ENCODE peak calls at places on chromosome 5, in nine cellular contexts. M is WERI-Rb-1, F is heart right ventricle, I is A549, J is astrocyte, D is adrenal gland, K is heart left ventricle, S is IMR-90, L is cardiac muscle cell. A is an unnamed sample.

GRCh38 chr5:156704139-156704538 is 146.0 kb upstream of the PPP1R2B start:
- DNase-seq in F (no peak), D (no peak), S (no peak), I (no peak), K (no peak), L (no peak), J (no peak), M (no peak), A (no peak)

GRCh38 chr5:15995206-15996052 is 184.2 kb downstream of the MARCHF11 start:
- DNase-seq in J (peak), F (no peak), M (peak), D (no peak), K (no peak), I (no peak), S (peak), L (peak), A (no peak)

GRCh38 chr5:152188219-152188618 is 216.9 kb downstream of the NMUR2 start:
- DNase-seq in K (no peak), L (no peak), F (no peak), M (no peak), I (no peak), D (no peak), S (no peak), J (no peak), A (no peak)

GRCh38 chr5:150780180-150780692 is 1.7 kb downstream of the SMIM3 start:
- DNase-seq in I (no peak), J (peak), M (no peak), K (peak), S (peak), D (peak), L (peak), F (peak), A (no peak)

GRCh38 chr5:178439411-178440162 is 150.6 kb downstream of the COL23A1 start:
- DNase-seq in F (no peak), S (no peak), D (no peak), K (no peak), M (no peak), L (no peak), I (no peak), J (no peak), A (no peak)

GRCh38 chr5:50623666-50624065 is 42.8 kb upstream of the PARP8 start:
- DNase-seq in J (no peak), F (no peak), I (no peak), L (no peak), D (no peak), K (no peak), M (no peak), S (no peak), A (no peak)

GRCh38 chr5:141574122-141574510 is 44.7 kb downstream of the DIAPH1 start:
- DNase-seq in F (no peak), K (no peak), D (no peak), J (no peak), S (peak), M (no peak), I (no peak), L (no peak), A (no peak)

GRCh38 chr5:56278267-56278826 is 45.2 kb upstream of the ANKRD55 start:
- DNase-seq in K (no peak), D (no peak), F (no peak), J (peak), S (peak), L (peak), I (no peak), M (no peak), A (no peak)

GRCh38 chr5:100595152-100595811 is 60.1 kb downstream of the FAM174A start:
- DNase-seq in D (peak), I (peak), L (peak), F (no peak), J (peak), M (no peak), K (peak), S (peak), A (peak)

GRCh38 chr5:177212242-177212641 is 78.7 kb downstream of the NSD1 start:
- DNase-seq in S (no peak), K (no peak), M (no peak), J (no peak), L (no peak), D (no peak), F (no peak), I (no peak), A (no peak)

GRCh38 chr5:90326995-90327394 is 82.6 kb downstream of the CETN3 start:
- DNase-seq in S (no peak), K (no peak), M (no peak), J (no peak), F (no peak), D (no peak), I (no peak), L (no peak), A (peak)

GRCh38 chr5:133225671-133226152 is 173.9 kb downstream of the HSPA4 start:
- DNase-seq in J (no peak), M (no peak), L (no peak), F (no peak), K (no peak), I (peak), D (no peak), S (peak), A (no peak)

GRCh38 chr5:62589504-62589903 is 10.9 kb downstream of the LRRC70 start:
- DNase-seq in M (no peak), S (no peak), J (no peak), L (no peak), F (no peak), I (no peak), K (no peak), D (no peak), A (no peak)

GRCh38 chr5:44868541-44868940 is 59.8 kb downstream of the MRPS30 start:
- DNase-seq in L (no peak), I (no peak), J (peak), F (no peak), M (no peak), S (no peak), K (no peak), D (no peak), A (no peak)

GRCh38 chr5:7376889-7377288 is 19.0 kb upstream of the ADCY2 start:
- DNase-seq in J (no peak), S (no peak), K (no peak), I (no peak), M (no peak), F (no peak), D (no peak), L (no peak), A (no peak)

GRCh38 chr5:38023799-38024198 is 184.0 kb upstream of the GDNF start:
- DNase-seq in K (no peak), I (no peak), M (no peak), D (no peak), L (no peak), J (no peak), F (no peak), S (no peak), A (no peak)

GRCh38 chr5:62257018-62257367 is 49.0 kb upstream of the KIF2A start:
- DNase-seq in D (no peak), L (no peak), F (no peak), S (no peak), I (no peak), K (no peak), M (no peak), J (no peak), A (no peak)

GRCh38 chr5:572398-573019 is 39.6 kb upstream of the CEP72 start:
- DNase-seq in M (no peak), J (no peak), K (no peak), S (no peak), L (no peak), I (no peak), D (no peak), F (no peak), A (no peak)

GRCh38 chr5:131418846-131419245 is 155.0 kb downstream of the CDC42SE2 start:
- DNase-seq in I (no peak), F (no peak), S (no peak), M (no peak), K (no peak), L (no peak), J (no peak), D (no peak), A (no peak)

GRCh38 chr5:141822134-141822533 is 56.1 kb downstream of the PCDH1 start:
- DNase-seq in J (peak), D (peak), S (peak), M (no peak), I (no peak), K (peak), F (peak), L (peak), A (no peak)

GRCh38 chr5:177427211-177427822 is 841 bp downstream of the GRK6 start:
- DNase-seq in M (no peak), K (no peak), L (peak), J (no peak), S (no peak), D (no peak), I (no peak), F (no peak), A (no peak)

GRCh38 chr5:132473019-132473531 is 17.5 kb downstream of the IRF1 start:
- DNase-seq in S (no peak), I (no peak), D (no peak), K (no peak), L (no peak), F (no peak), M (no peak), J (no peak), A (no peak)

GRCh38 chr5:139481580-139482049 is 943 bp downstream of the STING1 start:
- DNase-seq in J (no peak), D (peak), K (peak), S (peak), I (no peak), F (peak), L (peak), M (no peak), A (no peak)

GRCh38 chr5:126914813-126915436 is 115.4 kb downstream of the MARCHF3 start:
- DNase-seq in I (no peak), J (no peak), S (no peak), F (no peak), L (no peak), D (no peak), K (no peak), M (no peak), A (no peak)

GRCh38 chr5:139222346-139222745 is 24.2 kb upstream of the SIL1 start:
- DNase-seq in M (no peak), J (no peak), S (no peak), I (no peak), L (no peak), D (no peak), K (no peak), F (no peak), A (no peak)

GRCh38 chr5:53291047-53291446 is 181.5 kb upstream of the MOCS2 start:
- DNase-seq in S (no peak), I (no peak), F (no peak), J (no peak), D (no peak), M (no peak), L (peak), K (no peak), A (no peak)

GRCh38 chr5:4879693-4880303 is 260.3 kb upstream of the ADAMTS16 start:
- DNase-seq in D (peak), S (peak), L (peak), I (peak), M (peak), F (peak), K (peak), J (peak), A (peak)

GRCh38 chr5:124583469-124584350 is 162.7 kb downstream of the ZNF608 start:
- DNase-seq in S (peak), D (no peak), J (peak), M (no peak), L (peak), F (no peak), I (peak), K (no peak), A (no peak)

GRCh38 chr5:10227396-10227795 is 22.3 kb downstream of the ATPSCKMT start:
- DNase-seq in F (no peak), L (no peak), M (no peak), K (no peak), S (peak), I (no peak), D (no peak), J (peak), A (no peak)

GRCh38 chr5:148972958-148973357 is 89.9 kb downstream of the SH3TC2 start:
- DNase-seq in K (peak), F (no peak), I (peak), M (no peak), L (peak), J (peak), D (peak), S (peak), A (no peak)

GRCh38 chr5:142179776-142180387 is 71.3 kb downstream of the NDFIP1 start:
- DNase-seq in M (no peak), J (no peak), K (no peak), F (no peak), I (no peak), S (no peak), L (no peak), D (no peak), A (no peak)

GRCh38 chr5:3590967-3591900 is 4.4 kb upstream of the IRX1 start:
- DNase-seq in I (no peak), J (no peak), L (no peak), M (no peak), F (no peak), D (no peak), S (no peak), K (no peak), A (no peak)

GRCh38 chr5:26749829-26750228 is 288.6 kb downstream of the CDH9 start:
- DNase-seq in I (no peak), K (no peak), M (no peak), L (no peak), D (no peak), S (no peak), F (no peak), J (no peak), A (no peak)

GRCh38 chr5:26761040-26761439 is 277.3 kb downstream of the CDH9 start:
- DNase-seq in S (no peak), F (no peak), K (no peak), L (no peak), I (no peak), J (no peak), M (peak), D (no peak), A (no peak)

GRCh38 chr5:137838976-137839375 is 28.7 kb upstream of the MYOT start:
- DNase-seq in S (no peak), J (no peak), D (no peak), I (no peak), M (no peak), F (no peak), K (no peak), L (peak), A (no peak)

GRCh38 chr5:79811904-79812303 is 122.3 kb downstream of the CMYA5 start:
- DNase-seq in M (no peak), J (no peak), L (no peak), I (no peak), S (no peak), K (no peak), D (no peak), F (no peak), A (no peak)
- H3K4me3 ChIP-seq in M (no peak), J (no peak), L (no peak), I (no peak), S (no peak), K (no peak), D (no peak), F (no peak), A (no peak)

GRCh38 chr5:74332654-74333053 is 307.9 kb downstream of the ENC1 start:
- DNase-seq in M (no peak), L (no peak), I (no peak), K (no peak), S (no peak), J (no peak), D (no peak), F (no peak), A (no peak)
- H3K27ac ChIP-seq in M (no peak), L (no peak), I (no peak), K (no peak), S (no peak), J (no peak), D (no peak), F (no peak), A (peak)

GRCh38 chr5:74684900-74685851 is at the start of gene HEXB:
- DNase-seq in L (peak), J (peak), S (peak), I (peak), K (peak), M (peak), D (peak), F (peak), A (peak)
- TF ChIP-seq CTCF in L (no peak), J (no peak), S (peak), I (no peak), K (no peak), M (no peak), D (peak), F (no peak), A (peak)

DNA sequence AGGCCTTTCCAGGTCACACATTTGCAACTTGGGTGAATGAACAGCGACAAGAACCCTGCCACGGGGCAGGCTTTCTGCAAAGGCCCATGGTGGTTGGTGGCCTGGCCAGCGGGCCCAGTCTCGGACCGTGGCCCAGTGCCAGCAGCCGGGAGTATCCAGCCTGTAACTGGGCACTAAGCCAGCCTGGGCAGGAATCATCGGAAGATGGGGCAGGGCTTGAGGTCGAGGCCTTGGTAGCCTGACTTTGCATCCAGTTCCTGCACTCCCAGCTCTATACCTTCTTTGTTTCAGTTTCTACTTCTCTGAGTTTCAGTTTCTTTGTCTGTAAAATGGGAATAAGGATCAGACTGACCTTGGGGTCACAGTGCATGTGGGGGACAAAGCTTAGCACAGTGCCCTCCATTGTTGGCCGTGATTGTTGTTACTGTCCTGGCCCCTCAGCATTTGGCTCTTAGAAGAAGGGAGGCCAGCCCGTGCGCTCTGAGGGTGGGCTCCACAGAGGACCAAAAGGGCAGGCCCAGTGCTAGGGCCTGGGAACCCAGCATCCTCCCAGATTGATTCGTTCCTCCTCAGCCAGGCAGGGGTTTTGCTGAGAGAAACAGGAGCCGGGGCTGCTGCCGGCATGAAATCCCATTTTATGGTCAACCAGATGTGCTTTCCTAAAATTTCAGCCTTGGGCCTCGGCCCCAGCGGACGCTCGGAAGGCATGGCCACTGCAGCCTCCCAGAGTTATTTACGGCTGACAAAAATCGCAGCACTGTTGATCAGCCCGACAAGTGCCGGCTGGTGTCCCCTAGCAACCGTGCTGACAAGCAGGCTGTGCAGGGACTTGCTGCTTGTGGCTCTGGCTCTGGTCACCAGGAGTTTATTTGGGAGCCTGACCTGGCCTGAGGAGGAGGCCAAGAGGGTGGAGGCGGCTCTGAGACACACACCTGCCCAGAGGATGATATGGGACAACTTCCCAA is 43.6 kb downstream of the JADE2 start:
- DNase-seq in S (peak), F (peak), M (no peak), K (peak), D (peak), L (peak), J (no peak), I (no peak), A (peak)
- H3K4me3 ChIP-seq in S (no peak), F (no peak), M (no peak), K (no peak), D (no peak), L (no peak), J (no peak), I (no peak), A (no peak)

A was measured in dorsolateral prefrontal cortex.